ENCODE peak calls at places on chromosomes 4 and X, in five cellular contexts. X is AG08396, O is smooth muscle cell of the brain vasculature, H is non-pigmented ciliary epithelial cell, D is T-helper 2 cell. L is an unnamed sample.

GRCh38 chr4:2059034-2059725 is at the start of gene NAT8L:
- DNase-seq in X (no peak), D (no peak), H (no peak), O (no peak), L (no peak)

GRCh38 chr4:7179158-7179557 is 13.2 kb upstream of the SORCS2 start:
- DNase-seq in O (no peak), H (no peak), X (no peak), D (no peak), L (no peak)

GRCh38 chr4:13849778-13850177 is 222.3 kb upstream of the BOD1L1 start:
- DNase-seq in X (no peak), H (no peak), O (no peak), D (no peak), L (no peak)

GRCh38 chr4:24857996-24858395 is 54.8 kb downstream of the CCDC149 start:
- DNase-seq in O (peak; percentile 31), D (no peak), H (peak; percentile 36), X (peak; percentile 52), L (peak; percentile 63)

GRCh38 chrX:21926116-21926515 is 14.4 kb upstream of the SMS start:
- DNase-seq in D (no peak), X (no peak), O (no peak), H (no peak), L (no peak)

GRCh38 chr4:46950826-46951225 is 41.8 kb upstream of the COX7B2 start:
- DNase-seq in O (no peak), X (no peak), D (no peak), H (no peak), L (no peak)

GRCh38 chr4:144666539-144667175 is 20.7 kb downstream of the HHIP start:
- DNase-seq in O (no peak), D (no peak), X (no peak), H (peak; percentile 32), L (peak; percentile 34)

GRCh38 chr4:142411993-142412392 is 434.1 kb downstream of the INPP4B start:
- DNase-seq in H (no peak), X (no peak), O (no peak), D (no peak), L (no peak)

GRCh38 chr4:188439641-188440311 is 300.5 kb downstream of the TRIML1 start:
- DNase-seq in H (no peak), X (no peak), D (no peak), O (no peak), L (no peak)

GRCh38 chrX:1466232-1466661 is 13.5 kb upstream of the ASMTL start:
- DNase-seq in H (no peak), X (no peak), O (no peak), D (no peak), L (no peak)

GRCh38 chr4:140117946-140118345 is 36.0 kb downstream of the MAML3 start:
- DNase-seq in X (no peak), O (no peak), D (no peak), H (no peak), L (no peak)

GRCh38 chrX:102067966-102068723 is 57.3 kb upstream of the TCEAL2 start:
- DNase-seq in O (no peak), X (peak; percentile 7), H (no peak), D (no peak), L (no peak)

GRCh38 chr4:14520171-14520570 is 482.1 kb upstream of the CPEB2 start:
- DNase-seq in X (no peak), D (no peak), O (no peak), H (no peak), L (no peak)

GRCh38 chr4:127809173-127809800 is 27.2 kb downstream of the HSPA4L start:
- DNase-seq in H (no peak), O (peak; percentile 4), X (no peak), D (no peak), L (no peak)

GRCh38 chrX:20514358-20514757 is 247.6 kb upstream of the RPS6KA3 start:
- DNase-seq in O (no peak), D (no peak), X (peak; percentile 47), H (peak; percentile 57), L (no peak)

GRCh38 chr4:140866492-140867005 is 110.4 kb upstream of the TBC1D9 start:
- DNase-seq in D (no peak), H (no peak), X (no peak), O (no peak), L (no peak)

GRCh38 chr4:90444904-90445303 is 317.7 kb downstream of the CCSER1 start:
- DNase-seq in X (no peak), D (no peak), O (no peak), H (no peak), L (no peak)

GRCh38 chr4:8188743-8189550 is 10.1 kb upstream of the SH3TC1 start:
- DNase-seq in O (no peak), D (no peak), H (no peak), X (peak; percentile 55), L (no peak)

GRCh38 chrX:20829665-20830481 is 544.3 kb upstream of the CNKSR2 start:
- DNase-seq in O (no peak), D (no peak), H (no peak), X (no peak), L (no peak)

GRCh38 chr4:26141101-26141830 is 179.5 kb upstream of the RBPJ start:
- DNase-seq in H (no peak), O (no peak), D (no peak), X (no peak), L (no peak)

L was measured in AG04449.